ENCODE peak calls at places on chromosomes 1 and 21, in four cellular contexts. C is K562, F is A549, J is SK-N-SH. T is an unnamed sample.
A peak's percentile ranks its signal among the peaks of the same experiment; 100 is the strongest.

GRCh38 chr21:31184462-31184861 is 146.2 kb upstream of the KRTAP19-8 start:
- DNase-seq in C (no peak), F (no peak), J (peak; percentile 35), T (no peak)

GRCh38 chr1:53365405-53366063 is 37.7 kb upstream of the LRP8 start:
- DNase-seq in C (no peak), F (no peak), J (no peak), T (no peak)

GRCh38 chr1:229107302-229107815 is 163.6 kb upstream of the RAB4A start:
- DNase-seq in C (no peak), F (no peak), J (no peak), T (no peak)

GRCh38 chr1:183323849-183324683 is 94.1 kb downstream of the NMNAT2 start:
- DNase-seq in C (no peak), F (no peak), J (no peak), T (no peak)

GRCh38 chr21:46195595-46196195 is 11.4 kb upstream of the SPATC1L start:
- DNase-seq in C (no peak), F (no peak), J (peak; percentile 28), T (no peak)

GRCh38 chr1:119988316-119989067 is 81.0 kb downstream of the NOTCH2 start:
- DNase-seq in C (no peak), F (no peak), J (no peak), T (no peak)

GRCh38 chr21:24259241-24259640 is 1348.0 kb downstream of the MRPL39 start:
- DNase-seq in C (no peak), F (no peak), J (no peak), T (no peak)

GRCh38 chr1:119712342-119713038 is 756 bp downstream of the PHGDH start:
- DNase-seq in C (peak; percentile 44), F (peak; percentile 48), J (peak; percentile 90), T (no peak)

GRCh38 chr21:36813071-36813470 is 114.2 kb downstream of the SIM2 start:
- DNase-seq in C (no peak), F (no peak), J (no peak), T (no peak)

GRCh38 chr1:109478806-109479205 is 4.9 kb upstream of the ATXN7L2 start:
- DNase-seq in C (peak; percentile 66), F (no peak), J (no peak), T (no peak)

GRCh38 chr1:167333703-167334102 is 113.0 kb downstream of the POU2F1 start:
- DNase-seq in C (no peak), F (no peak), J (no peak), T (no peak)

GRCh38 chr1:44261475-44261853 is 48.2 kb downstream of the DMAP1 start:
- DNase-seq in C (no peak), F (no peak), J (no peak), T (no peak)

GRCh38 chr1:44262414-44262813 is 49.1 kb downstream of the DMAP1 start:
- DNase-seq in C (no peak), F (no peak), J (no peak), T (no peak)

GRCh38 chr1:44260792-44261474 is 47.7 kb downstream of the DMAP1 start:
- DNase-seq in C (no peak), F (no peak), J (no peak), T (no peak)

GRCh38 chr1:44263191-44263944 is 50.1 kb downstream of the DMAP1 start:
- DNase-seq in C (no peak), F (no peak), J (no peak), T (no peak)

GRCh38 chr1:44261963-44262362 is 48.7 kb downstream of the DMAP1 start:
- DNase-seq in C (no peak), F (no peak), J (no peak), T (no peak)
- TF ChIP-seq RCOR1 in C (no peak), F (no peak), J (no peak), T (no peak)

GRCh38 chr1:39901486-39902120 is at the start of gene MYCL:
- DNase-seq in C (peak; percentile 93), F (peak; percentile 72), J (peak; percentile 93), T (no peak)

GRCh38 chr1:39900662-39901485 is 843 bp downstream of the MYCL start:
- DNase-seq in C (peak; percentile 52), F (no peak), J (peak; percentile 70), T (no peak)

GRCh38 chr1:39905142-39905541 is 3.4 kb upstream of the MYCL start:
- DNase-seq in C (no peak), F (no peak), J (no peak), T (no peak)

GRCh38 chr1:39899611-39900538 is 1.8 kb downstream of the MYCL start:
- DNase-seq in C (no peak), F (no peak), J (no peak), T (no peak)

DNA sequence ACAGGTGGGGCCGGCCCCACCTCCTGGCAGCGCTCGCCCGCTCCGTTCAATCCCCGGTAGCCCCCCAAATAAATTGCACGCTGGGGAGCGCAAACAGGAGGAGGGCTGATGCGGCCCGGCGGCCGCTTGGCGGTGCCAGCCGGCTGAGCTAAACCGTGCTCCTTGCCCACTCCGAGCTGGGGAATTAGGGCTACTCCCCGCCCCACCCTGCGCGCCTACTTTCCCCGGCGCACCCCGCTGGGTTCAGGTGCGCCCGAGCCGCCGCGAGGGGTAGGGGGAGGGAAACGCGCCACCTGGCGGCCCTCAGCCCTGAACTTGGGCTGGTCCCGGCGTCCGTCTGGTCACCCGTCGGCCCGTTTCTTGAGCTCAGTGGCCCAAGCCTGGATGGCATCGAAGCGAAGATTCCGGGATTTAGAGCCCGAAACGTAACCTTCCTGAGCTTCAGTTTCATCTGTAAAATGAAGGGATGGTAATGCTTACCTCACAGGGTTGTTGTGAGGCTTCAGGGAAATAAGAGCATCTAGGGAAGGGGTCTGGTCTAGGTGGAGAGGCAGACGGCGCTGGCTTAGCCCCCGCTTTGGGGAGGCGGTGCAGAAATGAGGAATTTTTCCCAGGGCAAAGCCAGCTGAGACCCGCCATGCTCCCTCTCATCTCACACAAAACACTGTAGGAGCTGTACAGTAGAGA is 547 bp upstream of the MYCL start:
- DNase-seq in C (peak; percentile 90), F (peak; percentile 48), J (peak; percentile 85), T (no peak)
- TF ChIP-seq REST in C (no peak), F (no peak), J (no peak), T (no peak)

DNA sequence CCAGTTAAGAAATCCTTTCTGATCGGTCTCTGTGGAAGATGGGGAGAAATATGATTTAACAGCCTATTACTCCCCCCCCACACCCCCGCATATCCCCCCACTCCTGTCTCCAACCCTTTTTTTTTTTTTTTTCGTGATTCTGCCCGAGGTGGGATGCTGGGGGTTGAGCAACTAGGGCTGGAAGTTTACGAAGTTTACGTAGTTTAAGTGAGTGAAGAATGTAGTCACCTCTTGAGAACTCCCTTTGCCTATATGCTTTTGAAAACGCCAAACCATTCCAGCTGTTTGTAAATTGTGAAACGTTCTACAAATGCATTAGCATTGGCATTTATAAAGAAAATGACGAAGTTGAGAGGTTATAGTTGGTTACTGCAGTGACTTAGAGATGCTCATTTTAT is 815 bp downstream of the NEXN start:
- DNase-seq in C (no peak), F (peak; percentile 12), J (no peak), T (no peak)
- TF ChIP-seq RCOR1 in C (no peak), F (no peak), J (no peak), T (no peak)

GRCh38 chr1:209802117-209802779 is 3.7 kb downstream of the IRF6 start:
- DNase-seq in C (no peak), F (no peak), J (peak; percentile 65), T (no peak)
- TF ChIP-seq REST in C (no peak), F (no peak), J (no peak), T (no peak)

GRCh38 chr1:153400244-153400643 is 9.4 kb upstream of the S100A8 start:
- DNase-seq in C (no peak), F (no peak), J (no peak), T (no peak)
- TF ChIP-seq RCOR1 in C (no peak), F (no peak), J (no peak), T (no peak)